ENCODE peak calls at places on chromosomes 6 and 20, in five cellular contexts. One of them, this sample, is unnamed.

GRCh38 chr6:19205076-19205475 is 632.1 kb upstream of the ID4 start:
- DNase-seq in aorta: no peak
- DNase-seq in neural crest cell: no peak
- DNase-seq in fibroblast of the aortic adventitia: no peak
- DNase-seq in GM12892: no peak
- DNase-seq in this sample: no peak

GRCh38 chr20:40931348-40932044 is 97.1 kb upstream of the TOP1 start:
- DNase-seq in aorta: no peak
- DNase-seq in GM12892: no peak
- DNase-seq in fibroblast of the aortic adventitia: no peak
- DNase-seq in neural crest cell: no peak
- DNase-seq in this sample: no peak

GRCh38 chr6:36035240-36035639 is 7.6 kb downstream of the MAPK14 start:
- DNase-seq in GM12892: no peak
- DNase-seq in aorta: no peak
- DNase-seq in neural crest cell: no peak
- DNase-seq in fibroblast of the aortic adventitia: peak; percentile 28
- DNase-seq in this sample: no peak

GRCh38 chr20:47761478-47762047 is 23.7 kb downstream of the SULF2 start:
- DNase-seq in neural crest cell: no peak
- DNase-seq in aorta: no peak
- DNase-seq in fibroblast of the aortic adventitia: no peak
- DNase-seq in GM12892: no peak
- DNase-seq in this sample: no peak

GRCh38 chr6:52389626-52390360 is 27.8 kb downstream of the PAQR8 start:
- DNase-seq in neural crest cell: no peak
- DNase-seq in aorta: no peak
- DNase-seq in GM12892: peak; percentile 38
- DNase-seq in fibroblast of the aortic adventitia: peak; percentile 52
- DNase-seq in this sample: no peak

GRCh38 chr6:1297746-1298145 is 14.2 kb upstream of the FOXQ1 start:
- DNase-seq in GM12892: no peak
- DNase-seq in neural crest cell: no peak
- DNase-seq in fibroblast of the aortic adventitia: peak; percentile 89
- DNase-seq in aorta: no peak
- DNase-seq in this sample: no peak

GRCh38 chr20:36917240-36917639 is 34.3 kb downstream of the SAMHD1 start:
- DNase-seq in aorta: no peak
- DNase-seq in fibroblast of the aortic adventitia: no peak
- DNase-seq in GM12892: no peak
- DNase-seq in neural crest cell: no peak
- DNase-seq in this sample: no peak

GRCh38 chr20:13012886-13013285 is 4.1 kb downstream of the SPTLC3 start:
- DNase-seq in fibroblast of the aortic adventitia: no peak
- DNase-seq in GM12892: no peak
- DNase-seq in neural crest cell: no peak
- DNase-seq in aorta: no peak
- DNase-seq in this sample: no peak

GRCh38 chr6:3005874-3006273 is 6.2 kb downstream of the NQO2 start:
- DNase-seq in GM12892: no peak
- DNase-seq in fibroblast of the aortic adventitia: no peak
- DNase-seq in aorta: no peak
- DNase-seq in neural crest cell: no peak
- DNase-seq in this sample: no peak

GRCh38 chr20:60467771-60468170 is 509.5 kb downstream of the CDH26 start:
- DNase-seq in aorta: no peak
- DNase-seq in GM12892: no peak
- DNase-seq in fibroblast of the aortic adventitia: no peak
- DNase-seq in neural crest cell: no peak
- DNase-seq in this sample: no peak

GRCh38 chr6:41523957-41524633 is 22.1 kb upstream of the FOXP4 start:
- DNase-seq in neural crest cell: no peak
- DNase-seq in fibroblast of the aortic adventitia: no peak
- DNase-seq in GM12892: no peak
- DNase-seq in aorta: no peak
- DNase-seq in this sample: no peak

GRCh38 chr20:3706774-3707507 is 5.5 kb downstream of the SIGLEC1 start:
- DNase-seq in GM12892: no peak
- DNase-seq in aorta: no peak
- DNase-seq in fibroblast of the aortic adventitia: peak; percentile 51
- DNase-seq in neural crest cell: no peak
- DNase-seq in this sample: no peak

GRCh38 chr6:100719883-100720682 is 161.0 kb downstream of the ASCC3 start:
- DNase-seq in neural crest cell: no peak
- DNase-seq in aorta: no peak
- DNase-seq in fibroblast of the aortic adventitia: peak; percentile 57
- DNase-seq in GM12892: no peak
- DNase-seq in this sample: no peak